ENCODE peak calls at places on chromosomes 2 and 18, in ten cellular contexts. One of them, this sample, is unnamed.

GRCh38 chr2:53353372-53354111 is 414.1 kb upstream of the CHAC2 start:
- DNase-seq in NCI-H2081: no peak
- DNase-seq in iris pigment epithelial cell: peak; percentile 40
- DNase-seq in iPS DF 6.9: no peak
- DNase-seq in bronchial epithelial cell: peak; percentile 53
- DNase-seq in astrocyte: no peak
- DNase-seq in progenitor cell of endocrine pancreas: no peak
- DNase-seq in activated naive CD4-positive, alpha-beta T cell treated with anti-CD3 and anti-CD28 coated beads, Interleukin-2, amount 10 ng/mL, durations not matched to agents 7 days and 5 days: no peak
- DNase-seq in NCI-H1092 treated with DMSO at 0.1 percent for 48 hours: no peak
- DNase-seq in lower lobe of right lung: no peak
- DNase-seq in this sample: no peak

GRCh38 chr2:200306969-200307811 is 697 bp downstream of the SPATS2L start:
- DNase-seq in iPS DF 6.9: no peak
- DNase-seq in activated naive CD4-positive, alpha-beta T cell treated with anti-CD3 and anti-CD28 coated beads, Interleukin-2, amount 10 ng/mL, durations not matched to agents 7 days and 5 days: peak; percentile 57
- DNase-seq in NCI-H1092 treated with DMSO at 0.1 percent for 48 hours: no peak
- DNase-seq in progenitor cell of endocrine pancreas: peak; percentile 26
- DNase-seq in astrocyte: no peak
- DNase-seq in NCI-H2081: peak; percentile 44
- DNase-seq in iris pigment epithelial cell: peak; percentile 37
- DNase-seq in lower lobe of right lung: peak; percentile 63
- DNase-seq in bronchial epithelial cell: no peak
- DNase-seq in this sample: no peak

GRCh38 chr2:241607162-241607885 is 29.6 kb downstream of the THAP4 start:
- DNase-seq in iris pigment epithelial cell: no peak
- DNase-seq in bronchial epithelial cell: no peak
- DNase-seq in activated naive CD4-positive, alpha-beta T cell treated with anti-CD3 and anti-CD28 coated beads, Interleukin-2, amount 10 ng/mL, durations not matched to agents 7 days and 5 days: no peak
- DNase-seq in iPS DF 6.9: no peak
- DNase-seq in progenitor cell of endocrine pancreas: no peak
- DNase-seq in NCI-H1092 treated with DMSO at 0.1 percent for 48 hours: no peak
- DNase-seq in lower lobe of right lung: no peak
- DNase-seq in NCI-H2081: no peak
- DNase-seq in astrocyte: no peak
- DNase-seq in this sample: no peak

GRCh38 chr2:172081248-172082022 is 3.9 kb upstream of the DLX1 start:
- DNase-seq in activated naive CD4-positive, alpha-beta T cell treated with anti-CD3 and anti-CD28 coated beads, Interleukin-2, amount 10 ng/mL, durations not matched to agents 7 days and 5 days: no peak
- DNase-seq in NCI-H2081: no peak
- DNase-seq in iPS DF 6.9: no peak
- DNase-seq in astrocyte: no peak
- DNase-seq in progenitor cell of endocrine pancreas: no peak
- DNase-seq in bronchial epithelial cell: no peak
- DNase-seq in NCI-H1092 treated with DMSO at 0.1 percent for 48 hours: no peak
- DNase-seq in lower lobe of right lung: no peak
- DNase-seq in iris pigment epithelial cell: no peak
- DNase-seq in this sample: no peak

GRCh38 chr2:2270808-2271415 is 60.2 kb downstream of the MYT1L start:
- DNase-seq in astrocyte: no peak
- DNase-seq in bronchial epithelial cell: no peak
- DNase-seq in iris pigment epithelial cell: no peak
- DNase-seq in iPS DF 6.9: no peak
- DNase-seq in lower lobe of right lung: no peak
- DNase-seq in activated naive CD4-positive, alpha-beta T cell treated with anti-CD3 and anti-CD28 coated beads, Interleukin-2, amount 10 ng/mL, durations not matched to agents 7 days and 5 days: no peak
- DNase-seq in NCI-H2081: no peak
- DNase-seq in progenitor cell of endocrine pancreas: no peak
- DNase-seq in NCI-H1092 treated with DMSO at 0.1 percent for 48 hours: no peak
- DNase-seq in this sample: no peak

GRCh38 chr18:47800756-47801155 is 129.7 kb downstream of the SMAD2 start:
- DNase-seq in iris pigment epithelial cell: no peak
- DNase-seq in NCI-H1092 treated with DMSO at 0.1 percent for 48 hours: no peak
- DNase-seq in bronchial epithelial cell: no peak
- DNase-seq in iPS DF 6.9: no peak
- DNase-seq in lower lobe of right lung: no peak
- DNase-seq in NCI-H2081: no peak
- DNase-seq in progenitor cell of endocrine pancreas: no peak
- DNase-seq in astrocyte: no peak
- DNase-seq in activated naive CD4-positive, alpha-beta T cell treated with anti-CD3 and anti-CD28 coated beads, Interleukin-2, amount 10 ng/mL, durations not matched to agents 7 days and 5 days: no peak
- DNase-seq in this sample: no peak

GRCh38 chr2:16053437-16054257 is 113.3 kb downstream of the MYCN start:
- DNase-seq in NCI-H1092 treated with DMSO at 0.1 percent for 48 hours: no peak
- DNase-seq in iris pigment epithelial cell: no peak
- DNase-seq in activated naive CD4-positive, alpha-beta T cell treated with anti-CD3 and anti-CD28 coated beads, Interleukin-2, amount 10 ng/mL, durations not matched to agents 7 days and 5 days: no peak
- DNase-seq in bronchial epithelial cell: no peak
- DNase-seq in astrocyte: no peak
- DNase-seq in iPS DF 6.9: no peak
- DNase-seq in lower lobe of right lung: no peak
- DNase-seq in progenitor cell of endocrine pancreas: no peak
- DNase-seq in NCI-H2081: no peak
- DNase-seq in this sample: no peak

GRCh38 chr2:225274751-225275150 is 124.8 kb upstream of the NYAP2 start:
- DNase-seq in NCI-H2081: peak; percentile 89
- DNase-seq in iPS DF 6.9: no peak
- DNase-seq in progenitor cell of endocrine pancreas: no peak
- DNase-seq in bronchial epithelial cell: peak; percentile 78
- DNase-seq in iris pigment epithelial cell: peak; percentile 92
- DNase-seq in activated naive CD4-positive, alpha-beta T cell treated with anti-CD3 and anti-CD28 coated beads, Interleukin-2, amount 10 ng/mL, durations not matched to agents 7 days and 5 days: no peak
- DNase-seq in NCI-H1092 treated with DMSO at 0.1 percent for 48 hours: peak; percentile 72
- DNase-seq in astrocyte: peak; percentile 78
- DNase-seq in lower lobe of right lung: no peak
- DNase-seq in this sample: no peak

GRCh38 chr2:150482111-150482510 is 5.4 kb downstream of the RND3 start:
- DNase-seq in astrocyte: no peak
- DNase-seq in NCI-H1092 treated with DMSO at 0.1 percent for 48 hours: no peak
- DNase-seq in bronchial epithelial cell: no peak
- DNase-seq in lower lobe of right lung: no peak
- DNase-seq in NCI-H2081: no peak
- DNase-seq in iris pigment epithelial cell: peak; percentile 23
- DNase-seq in activated naive CD4-positive, alpha-beta T cell treated with anti-CD3 and anti-CD28 coated beads, Interleukin-2, amount 10 ng/mL, durations not matched to agents 7 days and 5 days: no peak
- DNase-seq in iPS DF 6.9: no peak
- DNase-seq in progenitor cell of endocrine pancreas: no peak
- DNase-seq in this sample: no peak

GRCh38 chr2:28565720-28566295 is 69.9 kb downstream of the PLB1 start:
- DNase-seq in iPS DF 6.9: no peak
- DNase-seq in NCI-H1092 treated with DMSO at 0.1 percent for 48 hours: no peak
- DNase-seq in progenitor cell of endocrine pancreas: no peak
- DNase-seq in astrocyte: no peak
- DNase-seq in activated naive CD4-positive, alpha-beta T cell treated with anti-CD3 and anti-CD28 coated beads, Interleukin-2, amount 10 ng/mL, durations not matched to agents 7 days and 5 days: no peak
- DNase-seq in NCI-H2081: peak; percentile 69
- DNase-seq in bronchial epithelial cell: peak; percentile 96
- DNase-seq in lower lobe of right lung: no peak
- DNase-seq in iris pigment epithelial cell: no peak
- DNase-seq in this sample: no peak

GRCh38 chr2:61327173-61327572 is 143.7 kb downstream of the USP34 start:
- DNase-seq in lower lobe of right lung: no peak
- DNase-seq in iPS DF 6.9: no peak
- DNase-seq in activated naive CD4-positive, alpha-beta T cell treated with anti-CD3 and anti-CD28 coated beads, Interleukin-2, amount 10 ng/mL, durations not matched to agents 7 days and 5 days: no peak
- DNase-seq in NCI-H2081: no peak
- DNase-seq in bronchial epithelial cell: no peak
- DNase-seq in astrocyte: no peak
- DNase-seq in iris pigment epithelial cell: no peak
- DNase-seq in NCI-H1092 treated with DMSO at 0.1 percent for 48 hours: no peak
- DNase-seq in progenitor cell of endocrine pancreas: no peak
- DNase-seq in this sample: no peak

GRCh38 chr2:219084791-219085190 is 24.1 kb upstream of the IHH start:
- DNase-seq in activated naive CD4-positive, alpha-beta T cell treated with anti-CD3 and anti-CD28 coated beads, Interleukin-2, amount 10 ng/mL, durations not matched to agents 7 days and 5 days: no peak
- DNase-seq in iris pigment epithelial cell: no peak
- DNase-seq in iPS DF 6.9: no peak
- DNase-seq in bronchial epithelial cell: no peak
- DNase-seq in lower lobe of right lung: no peak
- DNase-seq in NCI-H2081: no peak
- DNase-seq in NCI-H1092 treated with DMSO at 0.1 percent for 48 hours: no peak
- DNase-seq in astrocyte: no peak
- DNase-seq in progenitor cell of endocrine pancreas: no peak
- DNase-seq in this sample: no peak

GRCh38 chr18:28511421-28511821 is 334.5 kb upstream of the CDH2 start:
- DNase-seq in NCI-H2081: no peak
- DNase-seq in activated naive CD4-positive, alpha-beta T cell treated with anti-CD3 and anti-CD28 coated beads, Interleukin-2, amount 10 ng/mL, durations not matched to agents 7 days and 5 days: no peak
- DNase-seq in bronchial epithelial cell: peak; percentile 44
- DNase-seq in progenitor cell of endocrine pancreas: no peak
- DNase-seq in astrocyte: peak; percentile 37
- DNase-seq in iPS DF 6.9: no peak
- DNase-seq in lower lobe of right lung: no peak
- DNase-seq in iris pigment epithelial cell: no peak
- DNase-seq in NCI-H1092 treated with DMSO at 0.1 percent for 48 hours: no peak
- DNase-seq in this sample: no peak

GRCh38 chr2:175187378-175187777 is 5.9 kb upstream of the ATP5MC3 start:
- DNase-seq in astrocyte: no peak
- DNase-seq in progenitor cell of endocrine pancreas: no peak
- DNase-seq in NCI-H2081: no peak
- DNase-seq in lower lobe of right lung: no peak
- DNase-seq in bronchial epithelial cell: peak; percentile 45
- DNase-seq in NCI-H1092 treated with DMSO at 0.1 percent for 48 hours: no peak
- DNase-seq in iPS DF 6.9: no peak
- DNase-seq in activated naive CD4-positive, alpha-beta T cell treated with anti-CD3 and anti-CD28 coated beads, Interleukin-2, amount 10 ng/mL, durations not matched to agents 7 days and 5 days: peak; percentile 25
- DNase-seq in iris pigment epithelial cell: peak; percentile 19
- DNase-seq in this sample: no peak

GRCh38 chr2:74944987-74945782 is 13.3 kb upstream of the POLE4 start:
- DNase-seq in NCI-H1092 treated with DMSO at 0.1 percent for 48 hours: no peak
- DNase-seq in bronchial epithelial cell: peak; percentile 13
- DNase-seq in NCI-H2081: no peak
- DNase-seq in iPS DF 6.9: no peak
- DNase-seq in progenitor cell of endocrine pancreas: no peak
- DNase-seq in activated naive CD4-positive, alpha-beta T cell treated with anti-CD3 and anti-CD28 coated beads, Interleukin-2, amount 10 ng/mL, durations not matched to agents 7 days and 5 days: no peak
- DNase-seq in lower lobe of right lung: no peak
- DNase-seq in astrocyte: peak; percentile 79
- DNase-seq in iris pigment epithelial cell: peak; percentile 38
- DNase-seq in this sample: no peak

GRCh38 chr2:238597638-238598528 is 171.2 kb downstream of the ASB1 start:
- DNase-seq in iris pigment epithelial cell: no peak
- DNase-seq in NCI-H2081: no peak
- DNase-seq in activated naive CD4-positive, alpha-beta T cell treated with anti-CD3 and anti-CD28 coated beads, Interleukin-2, amount 10 ng/mL, durations not matched to agents 7 days and 5 days: no peak
- DNase-seq in iPS DF 6.9: no peak
- DNase-seq in progenitor cell of endocrine pancreas: no peak
- DNase-seq in bronchial epithelial cell: no peak
- DNase-seq in NCI-H1092 treated with DMSO at 0.1 percent for 48 hours: no peak
- DNase-seq in astrocyte: no peak
- DNase-seq in lower lobe of right lung: no peak
- DNase-seq in this sample: no peak

GRCh38 chr2:75632813-75633212 is 13.8 kb upstream of the MRPL19 start:
- DNase-seq in iris pigment epithelial cell: no peak
- DNase-seq in iPS DF 6.9: no peak
- DNase-seq in NCI-H1092 treated with DMSO at 0.1 percent for 48 hours: no peak
- DNase-seq in bronchial epithelial cell: no peak
- DNase-seq in lower lobe of right lung: no peak
- DNase-seq in activated naive CD4-positive, alpha-beta T cell treated with anti-CD3 and anti-CD28 coated beads, Interleukin-2, amount 10 ng/mL, durations not matched to agents 7 days and 5 days: no peak
- DNase-seq in progenitor cell of endocrine pancreas: no peak
- DNase-seq in NCI-H2081: no peak
- DNase-seq in astrocyte: no peak
- DNase-seq in this sample: no peak

GRCh38 chr2:180607501-180608060 is 372.8 kb upstream of the UBE2E3 start:
- DNase-seq in progenitor cell of endocrine pancreas: no peak
- DNase-seq in astrocyte: no peak
- DNase-seq in iPS DF 6.9: no peak
- DNase-seq in NCI-H1092 treated with DMSO at 0.1 percent for 48 hours: peak; percentile 69
- DNase-seq in iris pigment epithelial cell: no peak
- DNase-seq in lower lobe of right lung: no peak
- DNase-seq in bronchial epithelial cell: no peak
- DNase-seq in NCI-H2081: peak; percentile 68
- DNase-seq in activated naive CD4-positive, alpha-beta T cell treated with anti-CD3 and anti-CD28 coated beads, Interleukin-2, amount 10 ng/mL, durations not matched to agents 7 days and 5 days: no peak
- DNase-seq in this sample: no peak

GRCh38 chr2:132645176-132645575 is 24.8 kb downstream of the LYPD1 start:
- DNase-seq in activated naive CD4-positive, alpha-beta T cell treated with anti-CD3 and anti-CD28 coated beads, Interleukin-2, amount 10 ng/mL, durations not matched to agents 7 days and 5 days: no peak
- DNase-seq in astrocyte: no peak
- DNase-seq in bronchial epithelial cell: peak; percentile 19
- DNase-seq in NCI-H1092 treated with DMSO at 0.1 percent for 48 hours: no peak
- DNase-seq in iPS DF 6.9: no peak
- DNase-seq in NCI-H2081: no peak
- DNase-seq in iris pigment epithelial cell: no peak
- DNase-seq in progenitor cell of endocrine pancreas: no peak
- DNase-seq in lower lobe of right lung: no peak
- DNase-seq in this sample: no peak

GRCh38 chr2:105977212-105977611 is 216.9 kb downstream of the UXS1 start:
- DNase-seq in lower lobe of right lung: no peak
- DNase-seq in progenitor cell of endocrine pancreas: no peak
- DNase-seq in activated naive CD4-positive, alpha-beta T cell treated with anti-CD3 and anti-CD28 coated beads, Interleukin-2, amount 10 ng/mL, durations not matched to agents 7 days and 5 days: no peak
- DNase-seq in bronchial epithelial cell: peak; percentile 96
- DNase-seq in iPS DF 6.9: no peak
- DNase-seq in iris pigment epithelial cell: peak; percentile 93
- DNase-seq in astrocyte: peak; percentile 89
- DNase-seq in NCI-H1092 treated with DMSO at 0.1 percent for 48 hours: no peak
- DNase-seq in NCI-H2081: no peak
- DNase-seq in this sample: no peak

GRCh38 chr2:125318740-125319139 is 1293.7 kb downstream of the CNTNAP5 start:
- DNase-seq in iPS DF 6.9: no peak
- DNase-seq in bronchial epithelial cell: no peak
- DNase-seq in astrocyte: no peak
- DNase-seq in lower lobe of right lung: no peak
- DNase-seq in NCI-H1092 treated with DMSO at 0.1 percent for 48 hours: no peak
- DNase-seq in progenitor cell of endocrine pancreas: no peak
- DNase-seq in activated naive CD4-positive, alpha-beta T cell treated with anti-CD3 and anti-CD28 coated beads, Interleukin-2, amount 10 ng/mL, durations not matched to agents 7 days and 5 days: no peak
- DNase-seq in NCI-H2081: no peak
- DNase-seq in iris pigment epithelial cell: no peak
- DNase-seq in this sample: no peak

GRCh38 chr2:1209246-1209645 is 204.0 kb upstream of the TPO start:
- DNase-seq in iris pigment epithelial cell: no peak
- DNase-seq in activated naive CD4-positive, alpha-beta T cell treated with anti-CD3 and anti-CD28 coated beads, Interleukin-2, amount 10 ng/mL, durations not matched to agents 7 days and 5 days: no peak
- DNase-seq in iPS DF 6.9: no peak
- DNase-seq in NCI-H1092 treated with DMSO at 0.1 percent for 48 hours: no peak
- DNase-seq in progenitor cell of endocrine pancreas: no peak
- DNase-seq in bronchial epithelial cell: no peak
- DNase-seq in lower lobe of right lung: no peak
- DNase-seq in NCI-H2081: no peak
- DNase-seq in astrocyte: no peak
- DNase-seq in this sample: no peak

GRCh38 chr18:5294113-5294617 is 1.4 kb downstream of the ZBTB14 start:
- DNase-seq in NCI-H2081: no peak
- DNase-seq in lower lobe of right lung: peak; percentile 70
- DNase-seq in iPS DF 6.9: no peak
- DNase-seq in progenitor cell of endocrine pancreas: no peak
- DNase-seq in iris pigment epithelial cell: peak; percentile 4
- DNase-seq in activated naive CD4-positive, alpha-beta T cell treated with anti-CD3 and anti-CD28 coated beads, Interleukin-2, amount 10 ng/mL, durations not matched to agents 7 days and 5 days: peak; percentile 66
- DNase-seq in astrocyte: no peak
- DNase-seq in NCI-H1092 treated with DMSO at 0.1 percent for 48 hours: no peak
- DNase-seq in bronchial epithelial cell: no peak
- DNase-seq in this sample: no peak

GRCh38 chr2:7572460-7572859 is 655.2 kb downstream of the RNF144A start:
- DNase-seq in bronchial epithelial cell: no peak
- DNase-seq in lower lobe of right lung: no peak
- DNase-seq in progenitor cell of endocrine pancreas: no peak
- DNase-seq in NCI-H1092 treated with DMSO at 0.1 percent for 48 hours: peak; percentile 45
- DNase-seq in activated naive CD4-positive, alpha-beta T cell treated with anti-CD3 and anti-CD28 coated beads, Interleukin-2, amount 10 ng/mL, durations not matched to agents 7 days and 5 days: peak; percentile 33
- DNase-seq in iPS DF 6.9: no peak
- DNase-seq in NCI-H2081: peak; percentile 50
- DNase-seq in iris pigment epithelial cell: no peak
- DNase-seq in astrocyte: no peak
- DNase-seq in this sample: no peak

GRCh38 chr2:28422903-28423741 is 30.5 kb downstream of the FOSL2 start:
- DNase-seq in progenitor cell of endocrine pancreas: no peak
- DNase-seq in NCI-H2081: no peak
- DNase-seq in activated naive CD4-positive, alpha-beta T cell treated with anti-CD3 and anti-CD28 coated beads, Interleukin-2, amount 10 ng/mL, durations not matched to agents 7 days and 5 days: no peak
- DNase-seq in bronchial epithelial cell: no peak
- DNase-seq in iPS DF 6.9: no peak
- DNase-seq in lower lobe of right lung: no peak
- DNase-seq in astrocyte: no peak
- DNase-seq in iris pigment epithelial cell: no peak
- DNase-seq in NCI-H1092 treated with DMSO at 0.1 percent for 48 hours: no peak
- DNase-seq in this sample: no peak

This sample was measured in central memory CD8-positive, alpha-beta T cell.